ENCODE peak calls at places on chromosomes 3 and 15, in ten cellular contexts. G is sigmoid colon, S is neural progenitor cell, E is Calu3, Y is neural crest cell, K is colonic mucosa, N is GM13976, Z is nephron progenitor cell, X is left lung, D is upper lobe of right lung. J is an unnamed sample.

GRCh38 chr3:39209329-39209970 is 17.1 kb upstream of the XIRP1 start:
- DNase-seq in D (no peak), Y (no peak), N (no peak), G (no peak), X (no peak), Z (no peak), S (no peak), E (no peak), K (no peak), J (no peak)

GRCh38 chr3:100160516-100160915 is 46.2 kb upstream of the FILIP1L start:
- DNase-seq in D (no peak), G (no peak), Y (no peak), N (no peak), E (no peak), X (no peak), K (no peak), S (no peak), Z (no peak), J (no peak)

GRCh38 chr15:70827721-70828120 is 26.2 kb downstream of the LARP6 start:
- DNase-seq in X (no peak), N (no peak), Z (no peak), D (no peak), E (no peak), G (no peak), K (no peak), Y (no peak), S (no peak), J (no peak)

GRCh38 chr15:90121086-90121485 is 18.8 kb upstream of the IDH2 start:
- DNase-seq in S (no peak), K (no peak), E (no peak), D (no peak), G (no peak), N (no peak), X (no peak), Z (no peak), Y (no peak), J (no peak)

GRCh38 chr3:98596902-98597500 is 3.6 kb upstream of the CPOX start:
- DNase-seq in S (no peak), G (no peak), Y (no peak), X (no peak), K (no peak), N (no peak), E (peak; percentile 32), D (no peak), Z (no peak), J (no peak)

GRCh38 chr3:88219138-88219792 is 69.5 kb downstream of the C3orf38 start:
- DNase-seq in S (peak; percentile 87), X (peak; percentile 41), Y (peak; percentile 62), K (peak; percentile 41), D (no peak), G (no peak), E (peak; percentile 75), Z (peak; percentile 55), N (peak; percentile 70), J (no peak)

GRCh38 chr15:77031376-77032050 is 36.6 kb downstream of the PSTPIP1 start:
- DNase-seq in G (peak; percentile 59), N (peak; percentile 74), S (no peak), X (peak; percentile 35), D (peak; percentile 68), Z (no peak), K (peak; percentile 30), Y (peak; percentile 4), E (peak; percentile 45), J (no peak)

GRCh38 chr15:61003683-61004299 is 225.3 kb downstream of the RORA start:
- DNase-seq in G (no peak), X (no peak), S (peak; percentile 73), D (no peak), K (no peak), Y (no peak), Z (no peak), N (no peak), E (no peak), J (no peak)

GRCh38 chr3:1394188-1394587 is 301.4 kb downstream of the CNTN6 start:
- DNase-seq in N (no peak), E (no peak), Y (no peak), G (no peak), Z (no peak), K (no peak), X (no peak), D (no peak), S (no peak), J (no peak)

GRCh38 chr3:138834359-138835176 is at the start of gene PIK3CB:
- DNase-seq in Z (peak; percentile 95), N (peak; percentile 92), E (peak; percentile 99), S (peak; percentile 97), G (peak; percentile 92), D (peak; percentile 97), Y (peak; percentile 80), X (peak; percentile 92), K (peak; percentile 93), J (no peak)

GRCh38 chr3:53626876-53627275 is 132.5 kb downstream of the CACNA1D start:
- DNase-seq in E (no peak), Z (no peak), G (no peak), K (no peak), X (no peak), N (no peak), D (no peak), S (no peak), Y (no peak), J (no peak)

GRCh38 chr3:17140670-17141505 is 256.1 kb downstream of the PLCL2 start:
- DNase-seq in X (no peak), G (no peak), E (no peak), Z (no peak), N (no peak), D (no peak), Y (no peak), S (no peak), K (no peak), J (no peak)

GRCh38 chr3:171183042-171183441 is 156.5 kb upstream of the SLC2A2 start:
- DNase-seq in Z (no peak), K (peak; percentile 33), N (no peak), X (no peak), Y (no peak), S (no peak), D (no peak), E (peak; percentile 44), G (no peak), J (no peak)

GRCh38 chr3:16697437-16698258 is 92.4 kb upstream of the DAZL start:
- DNase-seq in G (no peak), K (no peak), Y (no peak), X (no peak), N (no peak), Z (no peak), E (no peak), D (no peak), S (peak; percentile 11), J (no peak)

DNA sequence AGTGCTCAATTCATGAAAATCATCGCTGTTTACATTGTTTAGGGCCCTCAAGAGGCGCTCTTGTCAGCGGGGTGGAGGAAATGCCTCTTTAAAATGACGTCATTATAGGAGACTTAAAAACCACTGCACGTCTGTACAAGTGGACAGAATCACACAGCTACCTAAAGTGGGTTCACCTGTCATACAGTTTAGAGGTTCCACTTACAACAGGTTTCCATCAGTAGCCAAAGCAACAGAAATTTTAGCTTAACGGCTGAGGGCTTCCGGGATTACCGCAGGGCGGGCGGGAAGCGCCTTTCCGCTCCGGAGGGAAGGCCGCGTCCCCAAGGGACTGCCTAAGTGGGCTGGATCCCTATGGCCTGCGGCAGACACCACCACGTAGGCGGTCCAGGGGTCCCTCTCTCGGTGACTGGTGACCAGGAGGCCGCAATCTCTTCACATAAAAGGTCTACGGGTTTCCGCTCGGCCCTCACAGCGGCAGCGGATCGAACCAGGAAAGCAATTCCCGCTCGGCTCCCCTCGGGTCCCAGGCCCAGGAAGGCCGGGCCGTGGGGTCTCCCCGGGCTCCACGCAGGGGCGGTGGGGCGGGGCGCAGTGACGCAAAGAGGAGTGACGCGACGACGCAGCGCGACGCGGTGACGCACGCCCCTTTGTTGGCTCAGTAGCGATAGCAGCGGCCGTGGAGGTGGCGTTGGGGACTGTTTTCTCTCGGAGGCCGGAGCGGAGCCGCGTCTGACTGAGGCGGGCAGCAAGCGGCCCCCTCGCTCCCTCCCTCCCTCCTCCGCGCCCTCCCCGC is at the start of gene ARIH1:
- DNase-seq in K (peak; percentile 98), S (peak; percentile 98), Z (peak; percentile 98), D (peak; percentile 99), E (peak; percentile 99), N (peak; percentile 93), Y (peak; percentile 98), X (peak; percentile 97), G (peak; percentile 99), J (peak; percentile 82)
- TF ChIP-seq CTCF in K (no peak), S (peak; percentile 36), Z (no peak), D (peak; percentile 31), E (no peak), N (peak; percentile 25), Y (peak; percentile 43), X (no peak), G (no peak), J (peak; percentile 49)

GRCh38 chr15:39479916-39480315 is 101.0 kb upstream of the THBS1 start:
- DNase-seq in Y (no peak), S (no peak), Z (no peak), X (no peak), G (no peak), D (no peak), K (no peak), E (no peak), N (no peak), J (no peak)
- TF ChIP-seq CTCF in Y (no peak), S (no peak), Z (no peak), X (no peak), G (no peak), D (no peak), K (no peak), E (no peak), N (no peak), J (no peak)

GRCh38 chr3:48776854-48777253 is 59.8 kb upstream of the IP6K2 start:
- DNase-seq in D (no peak), X (no peak), E (no peak), Z (no peak), Y (no peak), S (no peak), K (no peak), G (no peak), N (no peak), J (no peak)
- TF ChIP-seq CTCF in D (no peak), X (no peak), E (no peak), Z (no peak), Y (no peak), S (no peak), K (no peak), G (no peak), N (no peak), J (no peak)

GRCh38 chr3:127305499-127305898 is 17.7 kb upstream of the PRR20G start:
- DNase-seq in E (no peak), D (no peak), N (no peak), Y (no peak), K (no peak), G (no peak), X (no peak), S (no peak), Z (no peak), J (no peak)

GRCh38 chr3:127307431-127307830 is 19.6 kb upstream of the PRR20G start:
- DNase-seq in X (no peak), Y (no peak), E (no peak), D (no peak), Z (no peak), N (peak; percentile 66), G (no peak), K (no peak), S (no peak), J (no peak)

GRCh38 chr3:127306361-127307112 is 18.7 kb upstream of the PRR20G start:
- DNase-seq in N (no peak), Y (no peak), S (no peak), Z (no peak), G (no peak), E (no peak), D (no peak), K (no peak), X (no peak), J (no peak)

GRCh38 chr3:127307918-127308317 is 20.1 kb upstream of the PRR20G start:
- DNase-seq in S (no peak), G (no peak), X (no peak), K (no peak), Y (no peak), N (no peak), D (no peak), E (no peak), Z (no peak), J (no peak)

GRCh38 chr3:127304121-127304744 is 16.4 kb upstream of the PRR20G start:
- DNase-seq in E (peak; percentile 98), Y (no peak), K (peak; percentile 94), G (no peak), S (peak; percentile 30), X (peak; percentile 80), D (peak; percentile 91), Z (no peak), N (no peak), J (no peak)
- TF ChIP-seq CTCF in E (no peak), Y (no peak), K (no peak), G (no peak), S (no peak), X (no peak), D (no peak), Z (no peak), N (no peak), J (no peak)

J was measured in retinal pigment epithelial cell.